ENCODE peak calls at places on chromosomes 6 and 20, in ten cellular contexts. Q is activated CD4-positive, alpha-beta T cell treated with anti-CD3 and anti-CD28 coated beads, Interleukin-2, amount 10 ng/mL, durations not matched to agents 7 days and 5 days; T is NCI-H1092; X is GM06990; J is stimulated activated CD4-positive, alpha-beta T cell treated with anti-CD3 and anti-CD28 coated beads, Interleukin-1b, Interleukin-23, amount 100 ng/mL, for 24 hours; O is stimulated activated naive B cell treated with anti-CD40 and anti-IgM and Interleukin-4, amounts not matched to agents 10 μg/mL and 1 μg/mL and 100 μg/mL, for 72 hours; S is AG08396; N is neural crest cell; B is aorta; Z is mesenchymal stem cell. V is an unnamed sample.

GRCh38 chr20:62200491-62201172 is 17.8 kb downstream of the MTG2 start:
- DNase-seq in Q (no peak), T (no peak), X (no peak), J (no peak), O (no peak), S (no peak), N (no peak), B (peak), Z (no peak), V (no peak)

GRCh38 chr20:22385602-22386299 is 198.6 kb downstream of the FOXA2 start:
- DNase-seq in Q (no peak), T (no peak), X (no peak), J (no peak), O (no peak), S (no peak), N (no peak), B (no peak), Z (no peak), V (no peak)

GRCh38 chr6:42217165-42217522 is 517 bp downstream of the MRPS10 start:
- DNase-seq in Q (no peak), T (no peak), X (no peak), J (no peak), O (no peak), S (no peak), N (no peak), B (no peak), Z (no peak), V (no peak)

GRCh38 chr20:3768342-3769130 is 983 bp upstream of the ADISSP start:
- DNase-seq in Q (peak), T (peak), X (peak), J (peak), O (peak), S (peak), N (peak), B (peak), Z (peak), V (peak)

GRCh38 chr6:75230484-75231325 is 12.9 kb downstream of the COX7A2 start:
- DNase-seq in Q (no peak), T (no peak), X (no peak), J (no peak), O (no peak), S (peak), N (peak), B (no peak), Z (peak), V (peak)

GRCh38 chr6:109236140-109237081 is 141.1 kb downstream of the CEP57L1 start:
- DNase-seq in Q (peak), T (peak), X (no peak), J (no peak), O (peak), S (no peak), N (no peak), B (no peak), Z (no peak), V (no peak)

GRCh38 chr20:33893314-33893713 is 82.2 kb downstream of the CHMP4B start:
- DNase-seq in Q (no peak), T (no peak), X (no peak), J (no peak), O (no peak), S (peak), N (no peak), B (no peak), Z (peak), V (no peak)

GRCh38 chr20:61846741-61847419 is 218.8 kb downstream of the TAF4 start:
- DNase-seq in Q (no peak), T (no peak), X (no peak), J (no peak), O (no peak), S (no peak), N (no peak), B (no peak), Z (no peak), V (no peak)

GRCh38 chr6:108091288-108091687 is 16.7 kb upstream of the OSTM1 start:
- DNase-seq in Q (no peak), T (no peak), X (no peak), J (no peak), O (no peak), S (no peak), N (no peak), B (no peak), Z (no peak), V (no peak)

GRCh38 chr20:10565191-10565921 is 108.4 kb downstream of the JAG1 start:
- DNase-seq in Q (no peak), T (no peak), X (no peak), J (no peak), O (no peak), S (peak), N (no peak), B (peak), Z (peak), V (peak)

GRCh38 chr6:43886067-43886461 is 116.1 kb downstream of the VEGFA start:
- DNase-seq in Q (no peak), T (no peak), X (no peak), J (no peak), O (no peak), S (no peak), N (no peak), B (peak), Z (no peak), V (no peak)

GRCh38 chr6:131787079-131787478 is 20.7 kb upstream of the ENPP1 start:
- DNase-seq in Q (no peak), T (no peak), X (no peak), J (no peak), O (no peak), S (no peak), N (no peak), B (no peak), Z (no peak), V (no peak)

V was measured in fibroblast of villous mesenchyme.